ENCODE peak calls at places on chromosomes 13 and 19, in six cellular contexts. One of them, this sample, is unnamed.

GRCh38 chr13:48506092-48506701 is 26.7 kb downstream of the RCBTB2 start:
- DNase-seq in CD8-positive, alpha-beta T cell: no peak
- DNase-seq in choroid plexus epithelial cell: no peak
- DNase-seq in fibroblast of villous mesenchyme: no peak
- DNase-seq in COR-L47: no peak
- DNase-seq in HEK293T: no peak
- DNase-seq in this sample: no peak

GRCh38 chr19:1066251-1066747 is 668 bp upstream of the ARHGAP45 start:
- DNase-seq in CD8-positive, alpha-beta T cell: peak; percentile 25
- DNase-seq in fibroblast of villous mesenchyme: no peak
- DNase-seq in choroid plexus epithelial cell: no peak
- DNase-seq in COR-L47: no peak
- DNase-seq in HEK293T: no peak
- DNase-seq in this sample: no peak

GRCh38 chr19:9709305-9709704 is 34.4 kb upstream of the ZNF562 start:
- DNase-seq in CD8-positive, alpha-beta T cell: no peak
- DNase-seq in fibroblast of villous mesenchyme: no peak
- DNase-seq in COR-L47: no peak
- DNase-seq in choroid plexus epithelial cell: no peak
- DNase-seq in HEK293T: no peak
- DNase-seq in this sample: peak; percentile 41

GRCh38 chr13:40406405-40407138 is 259.9 kb downstream of the FOXO1 start:
- DNase-seq in HEK293T: no peak
- DNase-seq in choroid plexus epithelial cell: peak; percentile 91
- DNase-seq in fibroblast of villous mesenchyme: peak; percentile 95
- DNase-seq in COR-L47: no peak
- DNase-seq in CD8-positive, alpha-beta T cell: no peak
- DNase-seq in this sample: no peak

GRCh38 chr19:30621326-30621920 is 249.2 kb downstream of the ZNF536 start:
- DNase-seq in CD8-positive, alpha-beta T cell: no peak
- DNase-seq in fibroblast of villous mesenchyme: no peak
- DNase-seq in COR-L47: no peak
- DNase-seq in choroid plexus epithelial cell: no peak
- DNase-seq in HEK293T: no peak
- DNase-seq in this sample: no peak

GRCh38 chr13:106291006-106291405 is 244.5 kb downstream of the EFNB2 start:
- DNase-seq in HEK293T: no peak
- DNase-seq in choroid plexus epithelial cell: peak; percentile 73
- DNase-seq in COR-L47: no peak
- DNase-seq in CD8-positive, alpha-beta T cell: no peak
- DNase-seq in fibroblast of villous mesenchyme: peak; percentile 43
- DNase-seq in this sample: no peak

GRCh38 chr19:18278521-18279265 is 2.7 kb downstream of the JUND start:
- DNase-seq in fibroblast of villous mesenchyme: peak; percentile 43
- DNase-seq in CD8-positive, alpha-beta T cell: peak; percentile 70
- DNase-seq in HEK293T: no peak
- DNase-seq in COR-L47: no peak
- DNase-seq in choroid plexus epithelial cell: peak; percentile 38
- DNase-seq in this sample: no peak

GRCh38 chr19:49327878-49328544 is 3.0 kb upstream of the SLC6A16 start:
- DNase-seq in CD8-positive, alpha-beta T cell: peak; percentile 36
- DNase-seq in fibroblast of villous mesenchyme: peak; percentile 29
- DNase-seq in HEK293T: no peak
- DNase-seq in choroid plexus epithelial cell: peak; percentile 61
- DNase-seq in COR-L47: no peak
- DNase-seq in this sample: no peak

GRCh38 chr19:38667552-38668205 is 20.2 kb downstream of the ACTN4 start:
- DNase-seq in choroid plexus epithelial cell: peak; percentile 89
- DNase-seq in HEK293T: no peak
- DNase-seq in COR-L47: no peak
- DNase-seq in fibroblast of villous mesenchyme: peak; percentile 88
- DNase-seq in CD8-positive, alpha-beta T cell: no peak
- DNase-seq in this sample: no peak

This sample was measured in putamen.